ENCODE peak calls at places on chromosomes 3 and 15, in four cellular contexts. E, S, U and I are unnamed samples.

GRCh38 chr3:5102532-5102931 is 19.6 kb upstream of the ARL8B start:
- DNase-seq in E (no peak), S (no peak), U (no peak), I (no peak)

GRCh38 chr3:32177702-32178198 is 60.7 kb upstream of the CMTM8 start:
- DNase-seq in S (peak), U (peak), E (peak), I (peak)

GRCh38 chr15:96345560-96346389 is 15.3 kb downstream of the NR2F2 start:
- DNase-seq in U (peak), E (peak), S (peak), I (peak)

GRCh38 chr3:17639765-17640164 is 102.7 kb downstream of the TBC1D5 start:
- DNase-seq in E (no peak), U (peak), S (peak), I (peak)

GRCh38 chr3:76965122-76965725 is 74.7 kb upstream of the ROBO2 start:
- DNase-seq in U (no peak), E (no peak), S (peak), I (no peak)

GRCh38 chr15:22262613-22263020 is 182.3 kb downstream of the OR4M2 start:
- DNase-seq in U (no peak), S (no peak), E (peak), I (no peak)

GRCh38 chr15:81710328-81710727 is 335.5 kb downstream of the MEX3B start:
- DNase-seq in S (no peak), E (no peak), U (no peak), I (no peak)

GRCh38 chr15:92880796-92881569 is 19.1 kb upstream of the CHD2 start:
- DNase-seq in U (peak), E (no peak), S (no peak), I (no peak)

GRCh38 chr3:61940241-61940640 is 378.9 kb downstream of the PTPRG start:
- DNase-seq in U (no peak), E (no peak), S (no peak), I (no peak)

GRCh38 chr3:2875699-2876098 is 234.5 kb downstream of the IL5RA start:
- DNase-seq in E (no peak), S (no peak), U (no peak), I (no peak)

GRCh38 chr3:114351123-114351821 is 57.4 kb downstream of the TIGIT start:
- DNase-seq in U (no peak), E (no peak), S (no peak), I (no peak)

GRCh38 chr15:69060041-69060481 is 45.6 kb downstream of the NOX5 start:
- DNase-seq in U (no peak), E (peak), S (no peak), I (no peak)

GRCh38 chr3:31188112-31188511 is 293.7 kb upstream of the GADL1 start:
- DNase-seq in S (no peak), U (no peak), E (no peak), I (peak)

GRCh38 chr15:52523192-52523591 is 5.5 kb downstream of the MYO5A start:
- DNase-seq in U (peak), E (no peak), S (peak), I (peak)

GRCh38 chr3:39990532-39990931 is 181.1 kb downstream of the MYRIP start:
- DNase-seq in U (peak), E (no peak), S (peak), I (peak)

DNA sequence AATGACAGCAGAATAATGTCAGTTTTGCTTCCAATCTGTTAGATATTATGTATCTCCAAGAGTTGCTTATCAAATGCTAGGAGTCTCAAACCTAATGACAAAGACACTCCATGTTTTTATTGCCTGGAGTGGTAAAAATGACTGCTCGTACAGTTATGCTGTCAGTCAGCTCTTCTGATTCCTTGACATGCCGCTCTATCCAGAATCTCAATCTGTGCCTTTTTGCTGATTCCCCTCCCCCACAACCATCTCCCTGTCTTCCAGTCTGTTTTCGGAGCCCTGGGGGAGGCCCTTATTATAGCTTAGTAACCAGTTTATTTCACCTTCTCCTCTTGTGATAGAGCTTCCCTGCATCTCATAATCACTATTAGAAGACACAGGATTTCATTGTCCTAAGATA is 2.6 kb downstream of the MKRN2 start:
- DNase-seq in E (no peak), S (no peak), U (no peak), I (no peak)
- TF ChIP-seq CTCF in E (no peak), S (no peak), U (no peak), I (no peak)

DNA sequence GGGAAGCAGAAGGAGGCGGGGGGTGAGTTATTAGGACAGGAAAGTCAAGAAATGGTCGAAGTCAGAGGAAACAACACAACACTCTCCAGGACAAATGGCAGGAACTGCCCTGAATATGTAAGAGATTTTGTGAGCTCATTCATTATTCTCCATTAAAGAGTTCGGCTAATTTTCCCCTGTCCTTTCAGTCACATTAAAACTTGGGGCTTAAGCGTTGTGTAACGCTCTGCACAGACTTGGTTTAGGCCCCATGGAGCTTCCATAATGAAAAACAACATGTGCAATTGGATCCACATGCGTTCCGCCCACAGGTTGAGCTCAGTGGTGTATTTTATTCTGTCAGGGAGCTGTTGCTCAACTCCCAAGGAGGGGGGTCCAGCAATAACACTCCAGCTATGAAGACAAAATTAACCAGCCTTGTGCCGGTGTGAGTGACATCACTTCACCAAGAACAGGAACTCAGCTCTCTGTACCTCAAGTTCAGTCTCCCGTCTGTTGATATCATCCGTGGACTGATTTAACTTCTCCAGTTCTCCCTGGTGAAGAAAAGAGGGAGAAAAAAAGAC is 2.3 kb downstream of the SH3BP5 start:
- DNase-seq in S (peak), E (peak), U (peak), I (peak)
- H3K4me3 ChIP-seq in S (no peak), E (no peak), U (no peak), I (peak)

DNA sequence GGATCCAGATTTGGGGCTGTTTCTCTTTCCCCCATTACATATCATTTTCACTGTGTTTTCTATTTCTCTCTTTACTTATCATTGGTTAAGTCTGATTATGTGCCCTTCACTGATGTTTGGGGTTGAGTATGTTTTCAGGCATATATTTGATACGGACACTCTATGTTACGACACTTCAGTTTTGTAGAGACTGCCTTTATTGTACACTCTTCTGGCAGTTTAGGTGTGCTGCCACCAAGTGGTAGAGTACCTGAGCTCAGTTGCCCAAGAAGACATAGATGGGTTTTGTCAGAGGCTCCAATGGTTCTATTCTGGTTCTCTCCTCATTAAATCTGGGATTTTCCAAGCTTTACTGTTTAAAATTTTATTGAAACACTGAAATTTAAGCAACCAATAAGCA is 255.0 kb upstream of the ROPN1 start:
- DNase-seq in U (no peak), S (peak), E (no peak), I (peak)
- TF ChIP-seq CTCF in U (peak), S (peak), E (peak), I (peak)

DNA sequence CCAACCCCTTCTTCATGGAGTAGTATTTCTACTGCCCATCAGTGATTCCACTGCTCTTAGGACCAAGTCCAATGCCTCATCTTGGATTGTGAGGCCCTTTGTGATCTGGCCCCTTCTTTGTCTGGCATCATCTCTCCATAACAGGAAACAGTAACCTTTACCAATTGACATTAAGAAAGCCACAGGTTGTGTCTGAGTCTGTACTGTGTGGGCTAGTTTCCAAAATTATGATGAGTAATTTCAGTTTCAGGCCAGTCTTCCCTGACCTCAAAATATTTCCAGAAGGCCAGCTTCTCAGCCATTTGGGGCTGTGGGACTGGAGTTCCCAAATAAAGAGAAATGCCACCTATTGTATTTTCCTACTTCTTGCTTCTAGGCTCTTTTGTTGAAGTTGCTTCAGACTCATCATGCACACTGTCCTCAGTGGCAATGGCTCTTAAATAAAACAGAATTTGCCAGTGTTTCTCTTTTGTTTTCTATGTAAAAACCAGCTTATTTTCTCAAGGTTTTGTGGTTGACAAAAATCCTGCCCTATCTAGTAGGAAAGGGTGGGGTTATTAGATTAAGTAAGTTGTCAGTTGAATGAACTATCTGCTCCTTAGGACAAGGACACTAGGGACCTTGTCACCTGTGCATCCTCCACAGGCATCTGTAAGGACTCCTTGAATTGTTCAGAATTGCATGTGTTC is 47.0 kb upstream of the ACKR4 start:
- DNase-seq in U (peak), E (peak), S (peak), I (peak)
- H3K4me3 ChIP-seq in U (no peak), E (no peak), S (no peak), I (no peak)

DNA sequence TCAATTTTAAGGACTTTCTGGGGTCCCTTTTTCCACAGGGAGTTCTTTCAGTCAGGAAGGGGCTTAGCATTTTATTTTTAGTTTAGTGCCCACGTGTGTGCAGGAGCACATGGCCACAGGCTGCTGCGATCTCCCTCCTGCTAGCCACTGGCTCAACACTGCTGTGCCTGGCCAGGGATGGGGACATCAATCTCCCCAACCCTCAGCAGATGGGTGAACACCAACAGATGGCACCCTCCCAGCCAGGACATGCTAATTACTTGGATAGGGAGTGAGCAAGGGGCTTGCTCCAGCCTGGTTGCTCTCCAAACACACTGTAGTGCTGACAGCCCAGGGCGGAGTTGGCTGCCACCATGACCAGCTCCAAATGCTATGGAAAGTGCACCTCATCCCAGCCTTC is 7.4 kb upstream of the RIOX2 start:
- DNase-seq in E (no peak), U (no peak), S (no peak), I (no peak)
- TF ChIP-seq CTCF in E (no peak), U (no peak), S (no peak), I (no peak)